ENCODE peak calls at places on chromosomes 7 and 10, in ten cellular contexts. R, S, Z, V, T, W, L, X, N and C are unnamed samples.

GRCh38 chr10:14063531-14064317 is 267.0 kb downstream of the FRMD4A start:
- DNase-seq in R (peak; percentile 75), S (peak; percentile 47), Z (peak; percentile 91), V (no peak), T (no peak), W (no peak), L (no peak), X (no peak), N (peak; percentile 25), C (no peak)

GRCh38 chr10:80453715-80454525 is at the start of gene TSPAN14:
- DNase-seq in R (peak; percentile 91), S (peak; percentile 55), Z (peak; percentile 81), V (peak; percentile 93), T (peak; percentile 83), W (peak; percentile 81), L (no peak), X (peak; percentile 78), N (peak; percentile 89), C (peak; percentile 62)

GRCh38 chr7:132255084-132255483 is 321.2 kb downstream of the PLXNA4 start:
- DNase-seq in R (no peak), S (no peak), Z (no peak), V (no peak), T (no peak), W (no peak), L (no peak), X (no peak), N (no peak), C (no peak)

GRCh38 chr10:131402771-131403723 is 91.5 kb upstream of the TCERG1L start:
- DNase-seq in R (no peak), S (no peak), Z (no peak), V (no peak), T (no peak), W (no peak), L (no peak), X (no peak), N (no peak), C (no peak)

GRCh38 chr7:139709460-139709859 is 68.3 kb downstream of the HIPK2 start:
- DNase-seq in R (no peak), S (peak; percentile 59), Z (peak; percentile 94), V (no peak), T (no peak), W (no peak), L (no peak), X (no peak), N (no peak), C (no peak)

GRCh38 chr7:116511552-116512523 is 12.3 kb downstream of the CAV2 start:
- DNase-seq in R (peak; percentile 70), S (no peak), Z (peak; percentile 39), V (no peak), T (peak; percentile 96), W (no peak), L (no peak), X (no peak), N (no peak), C (no peak)

GRCh38 chr7:91126762-91127161 is 137.5 kb upstream of the FZD1 start:
- DNase-seq in R (no peak), S (no peak), Z (no peak), V (no peak), T (no peak), W (no peak), L (no peak), X (no peak), N (no peak), C (no peak)

GRCh38 chr10:118961401-118961800 is 68.1 kb upstream of the NANOS1 start:
- DNase-seq in R (no peak), S (no peak), Z (no peak), V (no peak), T (no peak), W (no peak), L (no peak), X (no peak), N (no peak), C (no peak)

GRCh38 chr10:63240807-63241206 is 107.7 kb downstream of the NRBF2 start:
- DNase-seq in R (no peak), S (no peak), Z (no peak), V (no peak), T (peak; percentile 44), W (no peak), L (no peak), X (no peak), N (no peak), C (no peak)

GRCh38 chr10:114683593-114683992 is 25.5 kb upstream of the ABLIM1 start:
- DNase-seq in R (no peak), S (no peak), Z (no peak), V (no peak), T (peak; percentile 54), W (no peak), L (no peak), X (no peak), N (no peak), C (no peak)

GRCh38 chr7:136523581-136523980 is 344.9 kb upstream of the CHRM2 start:
- DNase-seq in R (no peak), S (no peak), Z (no peak), V (no peak), T (no peak), W (no peak), L (no peak), X (no peak), N (no peak), C (no peak)

GRCh38 chr10:30821994-30822692 is 192.6 kb upstream of the LYZL2 start:
- DNase-seq in R (no peak), S (no peak), Z (no peak), V (no peak), T (no peak), W (no peak), L (no peak), X (no peak), N (no peak), C (no peak)

GRCh38 chr7:114554781-114555537 is 140.3 kb downstream of the FOXP2 start:
- DNase-seq in R (no peak), S (no peak), Z (peak; percentile 40), V (no peak), T (no peak), W (no peak), L (peak; percentile 7), X (no peak), N (no peak), C (no peak)

GRCh38 chr7:5553298-5553877 is 129.8 kb upstream of the TNRC18 start:
- DNase-seq in R (no peak), S (no peak), Z (no peak), V (peak; percentile 84), T (no peak), W (no peak), L (no peak), X (no peak), N (no peak), C (no peak)

GRCh38 chr7:143980746-143981510 is 19.2 kb upstream of the OR6B1 start:
- DNase-seq in R (no peak), S (no peak), Z (no peak), V (no peak), T (no peak), W (no peak), L (no peak), X (no peak), N (no peak), C (no peak)

GRCh38 chr10:69738071-69738470 is 63.6 kb upstream of the COL13A1 start:
- DNase-seq in R (no peak), S (no peak), Z (no peak), V (no peak), T (no peak), W (no peak), L (no peak), X (no peak), N (no peak), C (no peak)

GRCh38 chr7:158312789-158313188 is 274.8 kb downstream of the PTPRN2 start:
- DNase-seq in R (no peak), S (no peak), Z (no peak), V (no peak), T (no peak), W (no peak), L (no peak), X (no peak), N (no peak), C (no peak)
- H3K9me3 ChIP-seq in R (no peaks in the 10 kb centered on the region), S (peaks cover 82% of the 10 kb centered on the region), Z (peaks cover 2% of the 10 kb centered on the region), V (no peaks in the 10 kb centered on the region), T (peaks cover 5% of the 10 kb centered on the region), W (peaks cover 2% of the 10 kb centered on the region), L (peaks cover 23% of the 10 kb centered on the region), X (peaks cover 36% of the 10 kb centered on the region), N (no peaks in the 10 kb centered on the region), C (no peaks in the 10 kb centered on the region)

DNA sequence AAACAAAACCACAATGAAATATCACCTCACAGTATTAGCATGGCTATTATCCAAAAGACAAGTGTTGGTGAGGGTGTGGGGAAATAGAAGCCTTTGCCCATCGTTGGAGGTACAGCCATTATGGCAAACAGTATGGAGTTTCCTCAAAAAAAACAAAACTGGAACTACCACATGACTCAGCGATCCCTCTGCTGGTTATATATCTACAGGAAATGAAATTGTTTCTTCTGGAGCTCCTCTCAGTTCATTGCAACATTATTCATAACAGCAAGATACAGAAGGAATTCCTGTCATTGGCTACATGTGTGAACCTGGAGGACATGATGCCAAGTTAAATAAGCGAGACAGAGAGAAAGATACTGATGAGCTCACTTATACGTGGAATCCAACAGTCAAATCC is 2.4 kb upstream of the UBE3C start:
- DNase-seq in R (no peak), S (peak; percentile 43), Z (peak; percentile 72), V (no peak), T (peak; percentile 77), W (no peak), L (peak; percentile 53), X (no peak), N (no peak), C (no peak)
- TF ChIP-seq CTCF in R (no peak), S (peak; percentile 34), Z (peak; percentile 22), V (peak; percentile 34), T (no peak), W (no peak), L (peak; percentile 16), X (peak; percentile 13), N (no peak), C (no peak)

GRCh38 chr10:43287056-43288007 is 20.5 kb upstream of the RASGEF1A start:
- DNase-seq in R (no peak), S (no peak), Z (no peak), V (no peak), T (peak; percentile 36), W (peak; percentile 57), L (no peak), X (no peak), N (no peak), C (peak; percentile 56)
- H3K27me3 ChIP-seq in R (no peaks in the 10 kb centered on the region), S (no peaks in the 10 kb centered on the region), Z (no peaks in the 10 kb centered on the region), V (no peaks in the 10 kb centered on the region), T (no peaks in the 10 kb centered on the region), W (no peaks in the 10 kb centered on the region), L (peaks cover 6% of the 10 kb centered on the region), X (peaks cover 5% of the 10 kb centered on the region), N (no peaks in the 10 kb centered on the region), C (no peaks in the 10 kb centered on the region)

DNA sequence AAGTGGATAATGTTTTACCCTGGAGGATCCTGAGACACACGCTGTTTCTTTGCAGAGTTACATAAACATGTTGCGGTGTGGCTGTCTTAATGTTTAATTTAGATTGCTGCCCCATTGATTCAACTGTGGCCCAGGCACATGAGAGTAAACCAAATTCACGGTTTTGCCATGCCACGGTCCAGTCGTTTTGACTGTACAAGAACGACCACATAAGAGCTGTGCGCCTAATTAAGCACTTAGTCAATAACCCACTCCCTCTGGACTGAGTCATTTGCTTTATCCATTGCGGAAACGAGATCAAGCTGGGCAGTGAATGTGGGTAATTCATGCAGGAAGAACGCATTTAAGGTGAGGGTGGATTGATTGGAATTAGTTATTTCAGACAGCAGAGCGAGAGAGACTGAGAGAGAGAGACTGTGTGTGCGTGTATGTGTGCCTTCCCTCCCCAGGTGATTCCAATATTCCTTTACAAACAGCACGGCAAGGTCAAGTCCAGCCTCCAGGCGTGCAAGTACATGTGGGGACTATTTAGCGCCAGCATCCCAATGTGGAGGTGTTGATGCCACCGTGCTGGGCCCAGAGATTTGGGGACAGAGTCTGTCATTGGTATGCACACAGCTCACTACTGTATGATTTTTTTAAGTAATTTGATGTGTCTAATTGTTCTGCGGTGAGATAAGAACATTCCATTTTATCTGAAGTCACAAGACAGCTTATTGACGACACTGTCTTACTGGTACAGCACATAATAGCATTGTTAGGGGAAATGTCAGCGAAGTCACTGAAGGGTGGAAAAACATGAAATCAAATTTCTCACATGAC is 8.4 kb upstream of the TEX36 start:
- DNase-seq in R (no peak), S (no peak), Z (no peak), V (no peak), T (no peak), W (no peak), L (no peak), X (no peak), N (no peak), C (no peak)
- H3K9me3 ChIP-seq in R (no peaks in the 10 kb centered on the region), S (no peaks in the 10 kb centered on the region), Z (no peaks in the 10 kb centered on the region), V (no peaks in the 10 kb centered on the region), T (no peaks in the 10 kb centered on the region), W (no peaks in the 10 kb centered on the region), L (no peaks in the 10 kb centered on the region), X (no peaks in the 10 kb centered on the region), N (no peaks in the 10 kb centered on the region), C (no peaks in the 10 kb centered on the region)